ENCODE peak calls at places on chromosomes 2 and 18, in eight cellular contexts. R is HT1080; S is IMR-90; Y is psoas muscle; G is RPMI8226; O is PC-3; N is stimulated activated CD4-positive, alpha-beta T cell treated with anti-CD3 and anti-CD28 coated beads, Interleukin-1b, Interleukin-23, amount 100 ng/mL, for 24 hours; Q is epithelial cell of proximal tubule. J is an unnamed sample.

GRCh38 chr2:37343537-37344434 is 644 bp upstream of the QPCT start:
- DNase-seq in R (peak; percentile 30), S (peak; percentile 73), Y (no peak), G (no peak), O (peak; percentile 31), N (no peak), Q (peak; percentile 68), J (no peak)

GRCh38 chr2:200319587-200320337 is 13.3 kb downstream of the SPATS2L start:
- DNase-seq in R (peak; percentile 58), S (peak; percentile 83), Y (no peak), G (no peak), O (peak; percentile 78), N (no peak), Q (no peak), J (no peak)

GRCh38 chr2:227748079-227748478 is 2.4 kb downstream of the SCYGR8 start:
- DNase-seq in R (no peak), S (no peak), Y (no peak), G (peak; percentile 15), O (peak; percentile 37), N (no peak), Q (no peak), J (no peak)

GRCh38 chr2:190849774-190850173 is 30.8 kb upstream of the GLS start:
- DNase-seq in R (peak; percentile 83), S (peak; percentile 88), Y (no peak), G (no peak), O (peak; percentile 90), N (no peak), Q (no peak), J (no peak)

GRCh38 chr2:190177249-190177648 is 114.7 kb upstream of the MSTN start:
- DNase-seq in R (no peak), S (no peak), Y (no peak), G (no peak), O (no peak), N (no peak), Q (no peak), J (no peak)

GRCh38 chr2:14712091-14712490 is 79.6 kb downstream of the LRATD1 start:
- DNase-seq in R (no peak), S (peak; percentile 13), Y (no peak), G (no peak), O (no peak), N (no peak), Q (no peak), J (no peak)

GRCh38 chr2:174117951-174118930 is 130.1 kb downstream of the OLA1 start:
- DNase-seq in R (peak; percentile 83), S (peak; percentile 89), Y (no peak), G (no peak), O (peak; percentile 91), N (no peak), Q (no peak), J (no peak)

GRCh38 chr18:49544362-49544761 is 17.5 kb upstream of the LIPG start:
- DNase-seq in R (peak; percentile 62), S (no peak), Y (no peak), G (no peak), O (no peak), N (no peak), Q (no peak), J (no peak)

GRCh38 chr2:67436221-67436620 is 39.1 kb downstream of the ETAA1 start:
- DNase-seq in R (no peak), S (no peak), Y (no peak), G (no peak), O (no peak), N (no peak), Q (no peak), J (no peak)

GRCh38 chr18:28050561-28050960 is 126.4 kb downstream of the CDH2 start:
- DNase-seq in R (no peak), S (no peak), Y (no peak), G (no peak), O (no peak), N (no peak), Q (no peak), J (no peak)

GRCh38 chr2:102615620-102616436 is 3.5 kb upstream of the SLC9A2 start:
- DNase-seq in R (peak; percentile 43), S (peak; percentile 57), Y (peak; percentile 78), G (peak; percentile 69), O (peak; percentile 77), N (peak; percentile 25), Q (no peak), J (no peak)

GRCh38 chr2:218396688-218397501 is 2.8 kb upstream of the CTDSP1 start:
- DNase-seq in R (peak; percentile 66), S (peak; percentile 67), Y (peak; percentile 88), G (peak; percentile 64), O (peak; percentile 77), N (peak; percentile 33), Q (no peak), J (no peak)

GRCh38 chr2:108219688-108220087 is 20.1 kb upstream of the SULT1C3 start:
- DNase-seq in R (no peak), S (no peak), Y (no peak), G (no peak), O (no peak), N (no peak), Q (no peak), J (no peak)

GRCh38 chr2:187117483-187117882 is 268.5 kb upstream of the ZSWIM2 start:
- DNase-seq in R (no peak), S (no peak), Y (no peak), G (no peak), O (no peak), N (no peak), Q (no peak), J (no peak)

GRCh38 chr2:175726213-175726612 is 275.9 kb downstream of the LNPK start:
- DNase-seq in R (peak; percentile 77), S (peak; percentile 74), Y (no peak), G (no peak), O (peak; percentile 66), N (no peak), Q (no peak), J (no peak)

GRCh38 chr2:191650896-191651773 is 26.8 kb upstream of the NABP1 start:
- DNase-seq in R (no peak), S (peak; percentile 36), Y (no peak), G (no peak), O (peak; percentile 25), N (no peak), Q (no peak), J (no peak)

GRCh38 chr2:223100061-223100511 is 48.1 kb downstream of the KCNE4 start:
- DNase-seq in R (peak; percentile 4), S (peak; percentile 77), Y (peak; percentile 74), G (no peak), O (no peak), N (no peak), Q (no peak), J (no peak)

GRCh38 chr2:85516649-85517389 is 22.1 kb upstream of the MAT2A start:
- DNase-seq in R (no peak), S (peak; percentile 65), Y (no peak), G (no peak), O (peak; percentile 79), N (no peak), Q (no peak), J (no peak)

GRCh38 chr18:49876536-49876935 is 63.2 kb upstream of the ACAA2 start:
- DNase-seq in R (no peak), S (no peak), Y (no peak), G (no peak), O (no peak), N (no peak), Q (no peak), J (no peak)

GRCh38 chr18:51255694-51256093 is 58.2 kb upstream of the MEX3C start:
- DNase-seq in R (no peak), S (no peak), Y (no peak), G (no peak), O (no peak), N (no peak), Q (no peak), J (no peak)

GRCh38 chr2:263022-263738 is 652 bp downstream of the SH3YL1 start:
- DNase-seq in R (no peak), S (no peak), Y (no peak), G (no peak), O (peak; percentile 7), N (no peak), Q (no peak), J (no peak)

GRCh38 chr2:72859831-72860262 is 27.4 kb upstream of the SPR start:
- DNase-seq in R (peak; percentile 60), S (peak; percentile 52), Y (no peak), G (peak; percentile 76), O (peak; percentile 94), N (peak; percentile 24), Q (no peak), J (no peak)

GRCh38 chr2:102049756-102050443 is 58.1 kb downstream of the IL1R2 start:
- DNase-seq in R (no peak), S (no peak), Y (peak; percentile 65), G (no peak), O (no peak), N (no peak), Q (no peak), J (no peak)

GRCh38 chr2:212858496-212858895 is 292.9 kb downstream of the IKZF2 start:
- DNase-seq in R (peak; percentile 37), S (no peak), Y (no peak), G (no peak), O (no peak), N (no peak), Q (no peak), J (no peak)